ENCODE peak calls at places on chromosomes 12 and 14, in nine cellular contexts. S is activated CD8-positive, alpha-beta memory T cell treated with anti-CD3 and anti-CD28 coated beads for 24 hours; D is GM10248; Z is left ventricle myocardium superior; M is fibroblast of pulmonary artery; A is activated CD4-positive, alpha-beta T cell treated with anti-CD3 and anti-CD28 coated beads for 36 hours; W is endothelial cell of umbilical vein; T is ecto neural progenitor cell; U is lung microvascular endothelial cell. X is an unnamed sample.

GRCh38 chr14:53137559-53137958 is 15.6 kb downstream of the DDHD1 start:
- DNase-seq in U (no peak), W (no peak), D (no peak), S (no peak), A (no peak), M (no peak), T (no peak), Z (no peak), X (no peak)

GRCh38 chr14:24092960-24093900 is 881 bp upstream of the PCK2 start:
- DNase-seq in T (no peak), W (no peak), Z (no peak), S (no peak), A (no peak), U (no peak), D (no peak), M (no peak), X (no peak)

GRCh38 chr12:92444763-92445162 is 258.0 kb upstream of the PLEKHG7 start:
- DNase-seq in D (no peak), Z (no peak), S (no peak), A (no peak), U (no peak), W (no peak), T (no peak), M (no peak), X (no peak)

GRCh38 chr14:63214417-63215196 is 10.4 kb downstream of the RHOJ start:
- DNase-seq in D (no peak), M (peak; percentile 49), U (peak; percentile 51), A (no peak), S (no peak), W (peak; percentile 94), T (no peak), Z (no peak), X (no peak)

GRCh38 chr14:94697773-94698556 is 71.9 kb downstream of the GSC start:
- DNase-seq in D (no peak), Z (no peak), U (no peak), A (no peak), S (no peak), T (no peak), W (no peak), M (no peak), X (no peak)

GRCh38 chr12:120170631-120171030 is 23.9 kb downstream of the GCN1 start:
- DNase-seq in W (no peak), M (no peak), Z (no peak), D (no peak), A (no peak), U (no peak), S (no peak), T (no peak), X (no peak)

GRCh38 chr14:73323889-73324535 is 86.7 kb downstream of the PAPLN start:
- DNase-seq in T (no peak), A (no peak), M (no peak), D (no peak), U (no peak), W (no peak), S (no peak), Z (no peak), X (no peak)

GRCh38 chr12:90909069-90909676 is 45.8 kb downstream of the CCER1 start:
- DNase-seq in S (no peak), A (peak; percentile 5), Z (no peak), W (peak; percentile 67), D (no peak), T (no peak), U (peak; percentile 49), M (peak; percentile 75), X (no peak)

GRCh38 chr12:46790066-46790465 is 35.7 kb downstream of the SLC38A4 start:
- DNase-seq in S (no peak), A (no peak), M (no peak), W (no peak), D (no peak), U (no peak), T (no peak), Z (no peak), X (no peak)

GRCh38 chr14:102189858-102190257 is 50.2 kb downstream of the WDR20 start:
- DNase-seq in W (no peak), M (no peak), U (no peak), Z (no peak), T (no peak), A (no peak), D (no peak), S (no peak), X (no peak)

GRCh38 chr14:52048641-52049204 is 20.1 kb downstream of the NID2 start:
- DNase-seq in T (no peak), M (no peak), Z (no peak), U (no peak), D (no peak), A (no peak), S (no peak), W (no peak), X (peak; percentile 91)

GRCh38 chr14:52220924-52221802 is 46.3 kb upstream of the PTGDR start:
- DNase-seq in D (peak; percentile 21), A (peak; percentile 14), W (no peak), Z (no peak), M (no peak), T (no peak), S (peak; percentile 59), U (peak; percentile 14), X (no peak)

GRCh38 chr12:106084048-106084671 is 54.6 kb downstream of the NUAK1 start:
- DNase-seq in D (no peak), S (no peak), W (no peak), Z (no peak), M (peak; percentile 89), A (no peak), U (no peak), T (peak; percentile 76), X (no peak)